ENCODE peak calls at places on chromosomes 4 and X, in eight cellular contexts. V is IMR-90, Z is heart left ventricle, J is thyroid gland, D is K562, H is tibial nerve, O is A549, M is spleen. A is an unnamed sample.
A peak's percentile ranks its signal among the peaks of the same experiment; 100 is the strongest.

GRCh38 chr4:138494931-138495330 is 252.8 kb upstream of the SLC7A11 start:
- DNase-seq in Z (no peak), M (no peak), O (peak; percentile 57), J (no peak), H (no peak), D (no peak), V (peak; percentile 46), A (no peak)

GRCh38 chr4:151361966-151362365 is 36.6 kb upstream of the SH3D19 start:
- DNase-seq in Z (no peak), D (no peak), J (no peak), V (no peak), M (no peak), H (no peak), O (no peak), A (no peak)

GRCh38 chr4:150976478-150977118 is 38.5 kb downstream of the LRBA start:
- DNase-seq in H (no peak), M (no peak), Z (no peak), O (peak; percentile 12), V (no peak), J (no peak), D (peak; percentile 17), A (no peak)

GRCh38 chrX:120840826-120841225 is 34.8 kb downstream of the CT47B1 start:
- DNase-seq in M (no peak), H (no peak), D (no peak), V (no peak), J (no peak), Z (no peak), O (peak; percentile 16), A (no peak)

GRCh38 chrX:3262906-3263305 is 83.5 kb downstream of the MXRA5 start:
- DNase-seq in O (peak; percentile 32), Z (no peak), M (no peak), V (peak; percentile 90), J (no peak), D (no peak), H (no peak), A (no peak)

GRCh38 chrX:10235851-10236250 is 79.1 kb downstream of the CLCN4 start:
- DNase-seq in D (no peak), O (no peak), M (no peak), H (no peak), V (peak; percentile 76), J (no peak), Z (no peak), A (no peak)

GRCh38 chr4:168619266-168619631 is 122.4 kb downstream of the PALLD start:
- DNase-seq in V (peak; percentile 43), M (no peak), Z (peak; percentile 32), D (no peak), J (no peak), H (no peak), O (no peak), A (no peak)

GRCh38 chr4:101042847-101043246 is 304.5 kb downstream of the PPP3CA start:
- DNase-seq in H (no peak), D (no peak), O (no peak), J (no peak), M (no peak), V (no peak), Z (no peak), A (no peak)

GRCh38 chr4:128123036-128123435 is 61.9 kb downstream of the LARP1B start:
- DNase-seq in H (no peak), Z (no peak), M (no peak), V (no peak), J (no peak), D (no peak), O (no peak), A (no peak)

GRCh38 chr4:86717651-86718050 is 123.5 kb downstream of the PTPN13 start:
- DNase-seq in H (no peak), J (no peak), D (no peak), V (no peak), Z (no peak), O (peak; percentile 4), M (no peak), A (no peak)

GRCh38 chr4:149993030-149993429 is 85.2 kb upstream of the DCLK2 start:
- DNase-seq in J (no peak), D (no peak), V (peak; percentile 52), Z (no peak), O (no peak), H (no peak), M (no peak), A (no peak)

GRCh38 chr4:152525878-152526277 is 10.0 kb downstream of the FBXW7 start:
- DNase-seq in Z (no peak), V (no peak), D (no peak), H (no peak), M (no peak), O (no peak), J (no peak), A (no peak)

GRCh38 chr4:185534850-185535761 is at the start of gene PDLIM3:
- DNase-seq in V (peak; percentile 30), M (peak; percentile 75), Z (peak; percentile 87), O (no peak), J (peak; percentile 80), D (peak; percentile 74), H (no peak), A (peak; percentile 55)

GRCh38 chrX:72351606-72352338 is 46.1 kb upstream of the CITED1 start:
- DNase-seq in D (no peak), V (no peak), H (no peak), Z (no peak), O (no peak), J (no peak), M (no peak), A (no peak)

GRCh38 chr4:128159967-128160366 is 98.9 kb downstream of the LARP1B start:
- DNase-seq in D (no peak), Z (no peak), O (peak; percentile 35), H (no peak), M (no peak), J (no peak), V (peak; percentile 97), A (no peak)

GRCh38 chrX:125940985-125941384 is 225.1 kb downstream of the DCAF12L2 start:
- DNase-seq in J (no peak), O (no peak), D (no peak), H (no peak), Z (no peak), M (no peak), V (no peak), A (no peak)

GRCh38 chr4:155608231-155608885 is 58.3 kb upstream of the GUCY1A1 start:
- DNase-seq in H (no peak), D (no peak), O (no peak), V (peak; percentile 21), M (no peak), Z (peak; percentile 31), J (no peak), A (no peak)

GRCh38 chr4:84870398-84871163 is 95.9 kb downstream of the WDFY3 start:
- DNase-seq in J (no peak), D (no peak), V (peak; percentile 76), H (no peak), M (no peak), Z (no peak), O (peak; percentile 27), A (no peak)

GRCh38 chrX:104330966-104331365 is 76.2 kb upstream of the ESX1 start:
- DNase-seq in H (no peak), D (no peak), V (peak; percentile 65), O (no peak), Z (no peak), J (no peak), M (no peak), A (no peak)

GRCh38 chr4:62881901-62882300 is 1527.3 kb downstream of the TECRL start:
- DNase-seq in Z (no peak), D (no peak), J (no peak), V (no peak), H (no peak), O (no peak), M (no peak), A (no peak)

GRCh38 chr4:87188063-87188462 is 32.4 kb downstream of the KLHL8 start:
- DNase-seq in V (peak; percentile 65), Z (no peak), H (no peak), D (no peak), O (no peak), M (no peak), J (no peak), A (no peak)

DNA sequence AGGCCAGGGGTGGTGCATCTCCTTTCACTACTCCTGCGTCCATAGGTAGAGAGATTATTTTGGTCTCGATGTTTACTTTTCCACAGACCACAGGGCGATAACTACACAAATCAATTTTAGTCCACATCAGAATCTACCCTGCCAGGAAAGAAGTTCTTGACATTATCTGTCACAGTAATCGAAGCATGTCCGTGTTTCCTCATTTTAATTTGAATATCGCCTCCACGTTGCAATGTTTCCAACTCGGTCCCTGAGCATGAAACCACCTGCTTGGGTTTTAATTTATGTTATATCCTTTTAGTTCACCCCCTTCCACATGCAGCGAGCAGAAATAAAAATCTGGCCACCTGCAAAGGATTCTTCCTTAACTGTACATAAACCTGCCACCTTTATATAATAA is 100.1 kb upstream of the ATXN3L start:
- DNase-seq in M (no peak), D (no peak), Z (no peak), V (no peak), H (no peak), O (no peak), J (no peak), A (no peak)
- H3K4me1 ChIP-seq in M (no peaks in the 10 kb centered on the region), D (no peaks in the 10 kb centered on the region), Z (no peaks in the 10 kb centered on the region), V (peaks cover 2% of the 10 kb centered on the region), H (no peaks in the 10 kb centered on the region), O (peaks cover 17% of the 10 kb centered on the region), J (no peaks in the 10 kb centered on the region), A (no peaks in the 10 kb centered on the region)

DNA sequence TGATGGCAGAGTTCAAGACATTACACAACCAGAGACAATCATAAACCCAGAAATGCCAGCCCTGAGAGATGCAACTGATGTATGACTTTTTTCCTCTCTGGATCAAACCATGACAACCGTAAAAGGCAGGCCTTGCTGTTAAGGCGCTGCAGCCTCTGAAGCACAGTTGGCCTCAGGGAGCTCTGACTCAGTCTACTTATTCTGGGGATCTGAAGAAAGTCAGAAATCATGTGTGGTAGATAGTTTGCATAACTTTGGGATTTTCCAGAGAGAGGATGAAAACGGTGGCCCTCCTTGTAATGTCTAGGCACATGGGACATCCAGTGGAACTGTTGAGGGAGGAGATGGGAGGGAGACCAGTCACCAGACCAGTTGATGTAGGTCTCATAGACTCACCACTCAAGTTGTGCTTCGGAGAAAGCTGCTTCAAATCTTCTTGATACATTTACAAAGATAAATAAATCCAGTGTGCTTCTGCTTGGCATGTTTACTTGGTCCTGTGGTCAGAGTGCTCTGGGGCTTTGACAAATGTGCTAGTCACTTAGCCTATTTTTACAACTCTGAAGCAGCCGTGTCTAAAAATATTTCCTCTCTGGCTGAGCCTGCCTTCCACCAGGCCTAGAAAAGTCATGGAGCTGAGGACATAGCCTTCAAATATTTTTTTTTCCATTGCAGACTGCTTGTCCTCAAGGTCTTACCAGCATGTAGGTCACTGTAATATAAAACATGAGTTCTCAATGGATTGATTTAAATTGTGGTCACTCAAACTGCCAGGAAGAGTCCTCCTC is 7.5 kb downstream of the HADH start:
- DNase-seq in M (no peak), V (peak; percentile 81), Z (peak; percentile 62), D (no peak), H (no peak), J (no peak), O (no peak), A (no peak)
- TF ChIP-seq POLR2A in M (no peak), V (no peak), Z (no peak), D (no peak), H (no peak), J (no peak), O (no peak), A (no peak)

GRCh38 chrX:134753185-134754008 is 95.1 kb upstream of the PLAC1 start:
- DNase-seq in V (peak; percentile 65), D (no peak), O (peak; percentile 74), Z (no peak), M (no peak), H (no peak), J (no peak), A (no peak)
- TF ChIP-seq CTCF in V (peak; percentile 37), D (peak; percentile 43), O (peak; percentile 68), Z (peak; percentile 38), M (no peak), H (no peak), J (peak; percentile 34), A (no peak)

GRCh38 chr4:5033266-5033945 is 14.1 kb upstream of the CYTL1 start:
- DNase-seq in J (peak; percentile 8), M (peak; percentile 78), D (no peak), Z (peak; percentile 55), V (no peak), O (no peak), H (no peak), A (no peak)
- H3K4me1 ChIP-seq in J (no peaks in the 10 kb centered on the region), M (peaks cover 20% of the 10 kb centered on the region), D (peaks cover 48% of the 10 kb centered on the region), Z (peaks cover 48% of the 10 kb centered on the region), V (peaks cover 25% of the 10 kb centered on the region), O (peaks cover 18% of the 10 kb centered on the region), H (peaks cover 30% of the 10 kb centered on the region), A (peaks cover 47% of the 10 kb centered on the region)